ENCODE peak calls at places on chromosomes 6 and 20, in five cellular contexts. X, G, F, P and R are unnamed samples.
A peak's percentile ranks its signal among the peaks of the same experiment; 100 is the strongest.

GRCh38 chr6:146357578-146358340 is 185.9 kb upstream of the RAB32 start:
- DNase-seq in X (no peak), G (no peak), F (no peak), P (peak; percentile 98), R (no peak)

GRCh38 chr20:34175879-34176278 is 63.8 kb upstream of the EIF2S2 start:
- DNase-seq in X (no peak), G (no peak), F (no peak), P (no peak), R (no peak)

GRCh38 chr20:61958773-61959172 is 106.9 kb downstream of the TAF4 start:
- DNase-seq in X (no peak), G (no peak), F (no peak), P (no peak), R (peak; percentile 5)

GRCh38 chr6:147689398-147689797 is 180.9 kb downstream of the SAMD5 start:
- DNase-seq in X (no peak), G (no peak), F (no peak), P (no peak), R (no peak)

GRCh38 chr6:44800171-44800671 is 412.7 kb downstream of the CDC5L start:
- DNase-seq in X (no peak), G (no peak), F (no peak), P (peak; percentile 82), R (peak; percentile 19)

GRCh38 chr6:21634582-21634981 is 41.0 kb downstream of the SOX4 start:
- DNase-seq in X (no peak), G (no peak), F (no peak), P (peak; percentile 98), R (no peak)

GRCh38 chr6:49744259-49744658 is at the start of gene CRISP3:
- DNase-seq in X (no peak), G (no peak), F (no peak), P (no peak), R (no peak)

GRCh38 chr6:134416501-134417154 is 98.7 kb upstream of the SGK1 start:
- DNase-seq in X (no peak), G (no peak), F (no peak), P (peak; percentile 82), R (no peak)

GRCh38 chr6:124007915-124008688 is 204.4 kb downstream of the NKAIN2 start:
- DNase-seq in X (no peak), G (no peak), F (no peak), P (no peak), R (peak; percentile 4)

GRCh38 chr20:44231713-44232468 is 15.2 kb upstream of the GDAP1L1 start:
- DNase-seq in X (no peak), G (no peak), F (no peak), P (no peak), R (no peak)

GRCh38 chr6:25872804-25873203 is 1.2 kb downstream of the SLC17A3 start:
- DNase-seq in X (no peak), G (no peak), F (no peak), P (no peak), R (no peak)

GRCh38 chr6:105692630-105693212 is 289.8 kb upstream of the PREP start:
- DNase-seq in X (no peak), G (no peak), F (no peak), P (no peak), R (no peak)

GRCh38 chr6:52640170-52640569 is 30.7 kb upstream of the TMEM14A start:
- DNase-seq in X (no peak), G (no peak), F (no peak), P (peak; percentile 70), R (no peak)

GRCh38 chr6:159217595-159218275 is 48.5 kb downstream of the FNDC1 start:
- DNase-seq in X (peak; percentile 81), G (no peak), F (no peak), P (peak; percentile 53), R (no peak)

GRCh38 chr6:164827537-164827936 is 481.9 kb downstream of the C6orf118 start:
- DNase-seq in X (no peak), G (no peak), F (no peak), P (peak; percentile 10), R (no peak)

DNA sequence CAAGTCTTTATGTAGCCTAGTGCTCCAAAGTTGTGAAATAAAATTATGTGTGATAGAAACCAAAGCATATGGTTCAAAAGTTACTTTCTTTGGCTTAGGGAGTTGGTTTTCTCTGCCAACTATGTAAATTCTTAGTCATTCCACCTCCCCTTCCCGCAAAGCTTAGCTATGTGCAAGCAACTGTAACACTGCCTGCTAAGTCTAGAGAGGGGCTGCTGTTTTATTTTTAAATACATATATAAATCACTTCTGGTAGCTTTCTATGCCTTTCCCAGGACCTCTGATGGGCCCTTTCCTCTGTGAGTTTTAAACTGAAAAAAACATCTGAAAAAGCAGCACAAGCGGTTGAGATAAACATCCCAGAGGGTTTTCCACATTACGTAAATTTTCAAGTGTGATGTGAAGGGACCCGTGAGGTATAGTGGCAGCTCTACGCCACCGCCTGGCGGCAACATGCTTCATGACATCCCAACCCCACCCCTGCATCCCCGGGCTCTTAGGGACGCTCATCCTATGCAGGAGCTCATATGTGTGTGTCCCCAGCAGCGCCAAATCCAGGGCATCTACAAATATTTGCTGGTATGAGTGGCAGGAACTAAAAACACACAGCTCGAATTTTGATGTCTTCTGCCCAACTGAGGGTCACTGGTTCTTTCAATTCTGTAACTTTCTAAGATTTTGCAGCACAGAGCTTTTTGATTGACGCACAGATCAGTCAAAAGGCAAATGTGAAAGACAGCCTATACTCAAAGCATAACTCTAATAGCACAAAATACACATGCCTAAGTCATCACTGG is 12.8 kb downstream of the SAYSD1 start:
- DNase-seq in X (peak; percentile 65), G (no peak), F (no peak), P (peak; percentile 74), R (no peak)
- TF ChIP-seq CTCF in X (no peak), G (peak; percentile 27), F (no peak), P (peak; percentile 63), R (no peak)

GRCh38 chr6:99543968-99544367 is 24.5 kb downstream of the CCNC start:
- DNase-seq in X (no peak), G (no peak), F (no peak), P (no peak), R (no peak)
- H3K9me3 ChIP-seq in X (no peaks in the 10 kb centered on the region), G (no peaks in the 10 kb centered on the region), F (no peaks in the 10 kb centered on the region), P (no peaks in the 10 kb centered on the region), R (no peaks in the 10 kb centered on the region)

GRCh38 chr20:25257756-25258462 is 10.0 kb downstream of the PYGB start:
- DNase-seq in X (no peak), G (no peak), F (no peak), P (no peak), R (no peak)
- H3K27ac ChIP-seq in X (no peak overlapping the region), G (no peak overlapping the region), F (no peak overlapping the region), P (no peak overlapping the region), R (no peak overlapping the region)

GRCh38 chr6:168451805-168452204 is 10.8 kb downstream of the SMOC2 start:
- DNase-seq in X (no peak), G (no peak), F (no peak), P (no peak), R (no peak)
- TF ChIP-seq CTCF in X (no peak), G (no peak), F (no peak), P (no peak), R (peak; percentile 7)